ENCODE peak calls at places on chromosomes 3 and 15, in four cellular contexts. One of them, this sample, is unnamed. For H3K4me1, the result is how much of the 10 kb centered on the place peaks cover.

GRCh38 chr3:45170071-45170470 is 23.9 kb upstream of the CDCP1 start:
- DNase-seq in PC-3: no peak
- DNase-seq in cardiac muscle cell: no peak
- DNase-seq in left lung: no peak
- DNase-seq in this sample: no peak

GRCh38 chr15:46091860-46092450 is 457.1 kb downstream of the SQOR start:
- DNase-seq in PC-3: peak
- DNase-seq in cardiac muscle cell: peak
- DNase-seq in left lung: no peak
- DNase-seq in this sample: peak

GRCh38 chr3:172517859-172518466 is 5.3 kb downstream of the TNFSF10 start:
- DNase-seq in PC-3: no peak
- DNase-seq in cardiac muscle cell: no peak
- DNase-seq in left lung: no peak
- DNase-seq in this sample: no peak

GRCh38 chr3:44419923-44420650 is 57.4 kb downstream of the ZNF445 start:
- DNase-seq in PC-3: no peak
- DNase-seq in cardiac muscle cell: no peak
- DNase-seq in left lung: no peak
- DNase-seq in this sample: no peak

GRCh38 chr3:120780977-120781376 is 38.4 kb downstream of the GTF2E1 start:
- DNase-seq in PC-3: peak
- DNase-seq in cardiac muscle cell: peak
- DNase-seq in left lung: peak
- DNase-seq in this sample: peak

GRCh38 chr3:146131616-146132410 is 29.2 kb downstream of the PLOD2 start:
- DNase-seq in PC-3: peak
- DNase-seq in cardiac muscle cell: peak
- DNase-seq in left lung: no peak
- DNase-seq in this sample: peak

GRCh38 chr3:126442099-126442848 is 33.4 kb downstream of the ZXDC start:
- DNase-seq in PC-3: no peak
- DNase-seq in cardiac muscle cell: peak
- DNase-seq in left lung: no peak
- DNase-seq in this sample: no peak

GRCh38 chr3:25033407-25034029 is 394.5 kb upstream of the RARB start:
- DNase-seq in PC-3: peak
- DNase-seq in cardiac muscle cell: peak
- DNase-seq in left lung: no peak
- DNase-seq in this sample: no peak

GRCh38 chr15:39118510-39118909 is 462.4 kb upstream of the THBS1 start:
- DNase-seq in PC-3: peak
- DNase-seq in cardiac muscle cell: peak
- DNase-seq in left lung: no peak
- DNase-seq in this sample: peak

GRCh38 chr3:150760431-150761200 is 2.4 kb downstream of the SIAH2 start:
- DNase-seq in PC-3: no peak
- DNase-seq in cardiac muscle cell: no peak
- DNase-seq in left lung: no peak
- DNase-seq in this sample: no peak

GRCh38 chr3:150763841-150764483 is 993 bp upstream of the SIAH2 start:
- DNase-seq in PC-3: peak
- DNase-seq in cardiac muscle cell: peak
- DNase-seq in left lung: peak
- DNase-seq in this sample: peak

GRCh38 chr3:150762662-150763121 is 277 bp downstream of the SIAH2 start:
- DNase-seq in PC-3: no peak
- DNase-seq in cardiac muscle cell: no peak
- DNase-seq in left lung: no peak
- DNase-seq in this sample: no peak

GRCh38 chr3:150763122-150763840 is at the start of gene SIAH2:
- DNase-seq in PC-3: peak
- DNase-seq in cardiac muscle cell: peak
- DNase-seq in left lung: peak
- DNase-seq in this sample: peak

DNA sequence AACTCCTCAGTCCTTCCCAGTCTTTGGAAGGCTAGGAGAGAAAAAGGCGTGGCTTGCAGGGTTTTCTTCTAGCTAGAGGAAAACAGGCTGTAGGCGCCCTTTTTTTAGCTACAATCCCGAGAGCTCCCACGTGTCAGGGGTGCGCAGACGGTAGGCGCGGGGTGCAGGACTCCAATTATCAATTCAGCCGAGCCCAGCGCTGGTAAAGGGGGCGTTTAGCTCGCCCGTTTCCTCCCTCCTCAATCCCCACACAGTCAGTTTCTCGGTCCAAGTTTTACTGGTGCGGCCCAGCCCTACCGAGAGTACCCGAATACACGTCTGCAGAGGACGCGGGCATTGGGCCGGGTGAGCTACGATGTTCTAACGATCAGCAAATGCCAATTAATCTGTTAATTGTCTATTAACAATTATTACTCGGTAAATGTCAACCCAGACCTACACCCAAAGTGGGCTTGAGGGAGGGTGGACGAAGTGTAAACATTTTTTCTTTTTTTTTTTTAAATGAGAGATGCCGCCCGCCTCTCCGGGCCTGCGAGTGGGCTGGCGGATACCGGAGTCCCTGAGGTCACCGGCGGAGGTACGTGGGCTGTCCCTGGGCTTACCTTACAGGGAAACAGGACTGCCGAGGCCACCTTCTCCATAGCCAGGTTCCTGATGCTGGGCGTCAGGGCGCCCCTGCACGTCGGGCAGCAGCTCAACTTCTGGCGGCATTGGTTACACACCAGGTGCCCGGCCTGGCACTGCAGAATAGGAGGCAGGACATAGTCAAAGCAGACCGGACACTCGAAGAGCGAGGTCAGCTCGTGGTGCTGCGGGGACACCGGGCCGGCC is 923 bp downstream of the SIAH2 start:
- DNase-seq in PC-3: peak
- DNase-seq in cardiac muscle cell: peak
- DNase-seq in left lung: peak
- DNase-seq in this sample: peak
- H3K4me1 ChIP-seq in PC-3: under half
- H3K4me1 ChIP-seq in cardiac muscle cell: under half
- H3K4me1 ChIP-seq in left lung: under half
- H3K4me1 ChIP-seq in this sample: under half

DNA sequence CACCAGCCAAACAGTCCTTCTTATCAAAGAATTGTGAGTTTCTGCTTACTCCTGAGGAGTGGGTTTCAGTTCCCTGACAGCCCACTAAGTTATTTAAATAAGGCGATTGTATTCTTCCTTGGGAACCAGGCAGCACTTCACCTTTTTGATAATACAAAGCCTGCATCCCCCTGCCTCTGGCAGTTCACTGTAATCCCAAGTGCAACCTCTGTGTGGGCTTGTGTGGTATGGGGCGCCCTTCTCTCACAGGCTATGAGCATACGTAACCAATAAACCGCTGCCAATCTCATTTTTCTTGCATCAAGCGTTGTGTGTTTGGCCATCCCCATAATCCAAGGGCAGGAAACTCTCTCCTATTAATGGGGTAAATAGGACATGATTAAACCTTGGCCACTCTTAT is 1025.6 kb downstream of the NSUN3 start:
- DNase-seq in PC-3: no peak
- DNase-seq in cardiac muscle cell: no peak
- DNase-seq in left lung: no peak
- DNase-seq in this sample: no peak
- H3K4me1 ChIP-seq in PC-3: under half
- H3K4me1 ChIP-seq in cardiac muscle cell: under half
- H3K4me1 ChIP-seq in left lung: under half
- H3K4me1 ChIP-seq in this sample: under half

GRCh38 chr3:124793054-124793740 is 62.9 kb downstream of the UMPS start:
- DNase-seq in PC-3: peak
- DNase-seq in cardiac muscle cell: no peak
- DNase-seq in left lung: no peak
- DNase-seq in this sample: peak

GRCh38 chr3:124792341-124793034 is 62.2 kb downstream of the UMPS start:
- DNase-seq in PC-3: no peak
- DNase-seq in cardiac muscle cell: no peak
- DNase-seq in left lung: no peak
- DNase-seq in this sample: peak

GRCh38 chr3:124788254-124788745 is 58.0 kb downstream of the UMPS start:
- DNase-seq in PC-3: no peak
- DNase-seq in cardiac muscle cell: no peak
- DNase-seq in left lung: no peak
- DNase-seq in this sample: peak

GRCh38 chr3:124791639-124792111 is 61.4 kb downstream of the UMPS start:
- DNase-seq in PC-3: no peak
- DNase-seq in cardiac muscle cell: peak
- DNase-seq in left lung: peak
- DNase-seq in this sample: peak

DNA sequence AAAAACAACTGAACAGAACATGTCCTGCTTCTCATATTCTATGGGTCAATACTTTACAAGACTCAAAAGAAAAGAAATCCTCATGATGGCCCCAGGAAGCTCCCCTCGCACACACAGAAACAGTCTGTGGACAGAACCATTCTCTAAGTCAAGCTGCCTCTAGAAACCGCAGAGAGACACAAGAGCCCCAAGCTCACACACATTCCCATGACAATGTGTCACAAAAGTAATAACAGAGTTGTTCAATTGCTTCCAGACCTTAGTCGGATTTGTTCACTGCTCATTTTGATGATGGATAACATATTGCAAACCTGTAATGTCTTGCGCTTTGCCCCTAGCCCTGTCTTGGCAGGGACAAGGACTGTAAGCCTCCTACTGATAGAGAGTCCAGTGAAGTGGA is 60.9 kb downstream of the UMPS start:
- DNase-seq in PC-3: no peak
- DNase-seq in cardiac muscle cell: no peak
- DNase-seq in left lung: no peak
- DNase-seq in this sample: peak
- H3K4me1 ChIP-seq in PC-3: under half
- H3K4me1 ChIP-seq in cardiac muscle cell: under half
- H3K4me1 ChIP-seq in left lung: under half
- H3K4me1 ChIP-seq in this sample: half or more

DNA sequence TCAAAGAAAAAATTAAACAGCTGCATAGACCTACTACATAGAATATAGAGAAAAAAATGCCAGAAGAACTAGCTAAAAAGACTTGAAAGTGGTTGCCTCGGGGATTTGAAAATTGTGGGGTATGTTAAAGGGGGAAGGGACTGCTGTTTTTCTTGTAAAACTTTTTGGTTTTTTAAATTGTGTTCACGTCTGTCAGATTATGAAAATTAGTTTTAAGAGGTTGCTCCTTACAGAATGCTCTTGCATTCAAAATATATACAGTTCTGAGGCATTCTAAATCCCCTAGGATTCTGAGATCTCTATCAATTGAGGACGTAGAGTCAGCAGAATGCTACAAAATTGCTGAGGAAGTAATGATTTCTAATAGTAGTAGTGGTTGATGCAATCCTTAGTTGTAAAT is 28.6 kb downstream of the PIAS1 start:
- DNase-seq in PC-3: no peak
- DNase-seq in cardiac muscle cell: no peak
- DNase-seq in left lung: no peak
- DNase-seq in this sample: no peak
- H3K4me1 ChIP-seq in PC-3: under half
- H3K4me1 ChIP-seq in cardiac muscle cell: under half
- H3K4me1 ChIP-seq in left lung: under half
- H3K4me1 ChIP-seq in this sample: under half

GRCh38 chr3:151925419-151925818 is 52.0 kb downstream of the SUCNR1 start:
- DNase-seq in PC-3: peak
- DNase-seq in cardiac muscle cell: no peak
- DNase-seq in left lung: no peak
- DNase-seq in this sample: no peak
- H3K4me1 ChIP-seq in PC-3: under half
- H3K4me1 ChIP-seq in cardiac muscle cell: under half
- H3K4me1 ChIP-seq in left lung: under half
- H3K4me1 ChIP-seq in this sample: under half

DNA sequence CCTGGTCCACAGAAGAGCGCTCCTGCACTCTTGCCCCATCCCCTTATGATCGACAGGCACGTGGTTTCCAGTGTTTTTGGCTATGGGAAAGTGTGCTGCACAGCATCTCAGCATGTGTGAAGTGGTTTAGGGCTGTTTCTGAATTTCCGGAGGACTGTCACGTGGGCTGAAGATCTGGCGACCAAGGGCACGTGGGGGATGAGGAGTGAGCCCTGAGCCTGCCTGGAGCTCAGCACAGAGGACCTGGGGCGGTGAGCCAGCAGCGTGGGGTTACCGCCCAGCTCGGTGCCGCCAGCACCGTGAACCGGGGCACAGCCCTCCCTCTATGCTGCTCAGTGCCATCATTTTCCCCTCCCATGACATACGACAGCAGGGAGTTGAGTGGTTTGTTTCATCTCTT is 150.2 kb downstream of the DNAJB8 start:
- DNase-seq in PC-3: no peak
- DNase-seq in cardiac muscle cell: peak
- DNase-seq in left lung: no peak
- DNase-seq in this sample: no peak
- H3K4me1 ChIP-seq in PC-3: under half
- H3K4me1 ChIP-seq in cardiac muscle cell: under half
- H3K4me1 ChIP-seq in left lung: under half
- H3K4me1 ChIP-seq in this sample: under half

GRCh38 chr15:57037548-57037947 is 119.1 kb downstream of the TCF12 start:
- DNase-seq in PC-3: no peak
- DNase-seq in cardiac muscle cell: no peak
- DNase-seq in left lung: no peak
- DNase-seq in this sample: no peak
- H3K4me1 ChIP-seq in PC-3: under half
- H3K4me1 ChIP-seq in cardiac muscle cell: under half
- H3K4me1 ChIP-seq in left lung: under half
- H3K4me1 ChIP-seq in this sample: under half

GRCh38 chr15:99722406-99722805 is 10.8 kb downstream of the LYSMD4 start:
- DNase-seq in PC-3: no peak
- DNase-seq in cardiac muscle cell: no peak
- DNase-seq in left lung: no peak
- DNase-seq in this sample: no peak

GRCh38 chr15:99719096-99719541 is 14.1 kb downstream of the LYSMD4 start:
- DNase-seq in PC-3: peak
- DNase-seq in cardiac muscle cell: peak
- DNase-seq in left lung: no peak
- DNase-seq in this sample: peak

GRCh38 chr15:99721896-99722295 is 11.3 kb downstream of the LYSMD4 start:
- DNase-seq in PC-3: no peak
- DNase-seq in cardiac muscle cell: no peak
- DNase-seq in left lung: no peak
- DNase-seq in this sample: no peak

GRCh38 chr15:99720533-99720932 is 12.7 kb downstream of the LYSMD4 start:
- DNase-seq in PC-3: no peak
- DNase-seq in cardiac muscle cell: no peak
- DNase-seq in left lung: no peak
- DNase-seq in this sample: no peak

GRCh38 chr15:99721104-99721778 is 12.0 kb downstream of the LYSMD4 start:
- DNase-seq in PC-3: no peak
- DNase-seq in cardiac muscle cell: no peak
- DNase-seq in left lung: no peak
- DNase-seq in this sample: no peak
- H3K4me1 ChIP-seq in PC-3: under half
- H3K4me1 ChIP-seq in cardiac muscle cell: under half
- H3K4me1 ChIP-seq in left lung: under half
- H3K4me1 ChIP-seq in this sample: under half